ENCODE peak calls at places on chromosomes 2 and 18, in six cellular contexts. W is coronary artery, G is ascending aorta, Z is substantia nigra, C is heart left ventricle, Q is small intestine. X is an unnamed sample.

GRCh38 chr2:3605013-3605961 is 10.4 kb downstream of the COLEC11 start:
- DNase-seq in W (peak), G (no peak), Z (no peak), C (no peak), Q (peak), X (peak)

GRCh38 chr2:108288534-108289106 is at the start of gene SULT1C2:
- DNase-seq in W (no peak), G (no peak), Z (no peak), C (no peak), Q (peak), X (no peak)

GRCh38 chr2:158969162-158969716 is 799 bp downstream of the TANC1 start:
- DNase-seq in W (no peak), G (no peak), Z (no peak), C (no peak), Q (peak), X (no peak)

GRCh38 chr2:128420776-128421175 is 102.1 kb upstream of the HS6ST1 start:
- DNase-seq in W (peak), G (peak), Z (no peak), C (peak), Q (no peak), X (no peak)

GRCh38 chr2:439540-440465 is 151.9 kb upstream of the ALKAL2 start:
- DNase-seq in W (no peak), G (no peak), Z (no peak), C (no peak), Q (peak), X (no peak)

GRCh38 chr18:49520661-49521145 is 33.7 kb upstream of the C18orf32 start:
- DNase-seq in W (no peak), G (peak), Z (no peak), C (no peak), Q (no peak), X (no peak)

GRCh38 chr2:188773075-188773474 is 201.1 kb upstream of the COL3A1 start:
- DNase-seq in W (no peak), G (no peak), Z (no peak), C (no peak), Q (no peak), X (no peak)

GRCh38 chr2:28185881-28186280 is 206.8 kb upstream of the FOSL2 start:
- DNase-seq in W (no peak), G (no peak), Z (no peak), C (no peak), Q (no peak), X (no peak)

GRCh38 chr2:203579131-203579643 is 44.1 kb upstream of the RAPH1 start:
- DNase-seq in W (no peak), G (peak), Z (no peak), C (no peak), Q (peak), X (no peak)

GRCh38 chr2:234494361-234495075 is 2.4 kb downstream of the ARL4C start:
- DNase-seq in W (no peak), G (no peak), Z (no peak), C (no peak), Q (no peak), X (no peak)

GRCh38 chr2:198314559-198315153 is 510.3 kb downstream of the PLCL1 start:
- DNase-seq in W (no peak), G (no peak), Z (no peak), C (no peak), Q (peak), X (no peak)

GRCh38 chr2:240143801-240144648 is 3.6 kb upstream of the OTOS start:
- DNase-seq in W (no peak), G (peak), Z (peak), C (peak), Q (peak), X (peak)

GRCh38 chr2:11532434-11533055 is 1.3 kb upstream of the GREB1 start:
- DNase-seq in W (no peak), G (no peak), Z (no peak), C (no peak), Q (no peak), X (no peak)

GRCh38 chr18:35155403-35156117 is 85.3 kb upstream of the ZNF397 start:
- DNase-seq in W (no peak), G (no peak), Z (no peak), C (no peak), Q (no peak), X (no peak)

GRCh38 chr2:199309411-199309810 is 148.3 kb downstream of the SATB2 start:
- DNase-seq in W (no peak), G (no peak), Z (no peak), C (no peak), Q (no peak), X (no peak)

GRCh38 chr2:60530228-60530627 is 23.2 kb downstream of the BCL11A start:
- DNase-seq in W (no peak), G (no peak), Z (no peak), C (no peak), Q (peak), X (no peak)

GRCh38 chr2:3633982-3634630 is 23.9 kb upstream of the ALLC start:
- DNase-seq in W (peak), G (peak), Z (no peak), C (no peak), Q (no peak), X (no peak)

GRCh38 chr2:180980185-180980942 is at the start of gene UBE2E3:
- DNase-seq in W (peak), G (peak), Z (peak), C (peak), Q (peak), X (peak)

GRCh38 chr2:236535024-236535423 is 34.6 kb upstream of the ACKR3 start:
- DNase-seq in W (no peak), G (no peak), Z (no peak), C (no peak), Q (no peak), X (no peak)

GRCh38 chr18:36905560-36905959 is 76.6 kb downstream of the KIAA1328 start:
- DNase-seq in W (no peak), G (no peak), Z (no peak), C (no peak), Q (no peak), X (no peak)

GRCh38 chr2:33312389-33312788 is 164.1 kb upstream of the RASGRP3 start:
- DNase-seq in W (no peak), G (no peak), Z (no peak), C (no peak), Q (no peak), X (no peak)

DNA sequence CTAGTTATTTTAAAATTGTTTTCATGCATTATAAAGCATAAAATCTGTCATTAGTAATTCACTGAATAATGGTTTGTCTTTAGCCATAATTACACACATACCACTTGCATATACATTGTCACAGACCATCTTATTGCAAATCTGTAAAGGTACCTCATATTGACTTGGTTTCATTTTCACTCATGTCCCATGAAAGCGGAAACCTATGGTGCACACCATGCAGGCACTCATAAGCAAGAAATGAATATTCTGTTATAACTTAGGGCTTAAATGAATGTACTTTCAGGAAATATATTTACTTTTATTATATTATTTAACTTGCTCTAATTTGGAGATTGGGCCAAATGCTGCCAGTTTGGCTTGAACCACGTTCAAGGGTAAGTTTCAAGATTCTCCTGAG is 29.2 kb upstream of the STK17B start:
- DNase-seq in W (no peak), G (no peak), Z (no peak), C (no peak), Q (no peak), X (no peak)
- H3K27ac ChIP-seq in W (no peak), G (no peak), Z (no peak), C (no peak), Q (peak), X (no peak)

DNA sequence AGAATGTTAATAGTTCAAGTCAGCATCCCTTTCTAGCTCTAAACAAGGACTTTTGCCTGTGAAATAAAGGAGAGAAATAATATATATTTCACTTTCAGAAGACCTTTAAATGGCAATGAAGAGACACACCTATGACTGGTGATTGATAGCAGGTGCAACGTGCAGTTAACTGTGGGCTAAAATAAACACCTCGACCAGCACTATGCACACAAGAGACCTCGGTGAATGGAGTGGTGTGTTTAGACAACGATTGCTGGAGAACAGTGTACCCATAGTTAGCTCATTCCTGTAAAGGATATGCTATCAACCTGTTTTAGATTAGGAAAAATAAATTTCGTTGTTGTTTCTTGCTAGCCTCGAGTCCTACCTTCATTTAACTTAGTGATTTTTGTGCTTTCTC is 143.4 kb downstream of the NR4A2 start:
- DNase-seq in W (no peak), G (no peak), Z (no peak), C (no peak), Q (peak), X (no peak)
- H3K27ac ChIP-seq in W (no peak), G (no peak), Z (no peak), C (no peak), Q (no peak), X (no peak)

GRCh38 chr2:69307696-69308064 is 79.3 kb downstream of the GFPT1 start:
- DNase-seq in W (no peak), G (no peak), Z (no peak), C (no peak), Q (no peak), X (no peak)

GRCh38 chr2:69308338-69308737 is 78.7 kb downstream of the GFPT1 start:
- DNase-seq in W (no peak), G (no peak), Z (no peak), C (no peak), Q (no peak), X (no peak)

GRCh38 chr2:69305712-69306611 is 81.1 kb downstream of the GFPT1 start:
- DNase-seq in W (no peak), G (no peak), Z (no peak), C (peak), Q (no peak), X (no peak)

GRCh38 chr2:69306612-69306896 is 80.5 kb downstream of the GFPT1 start:
- DNase-seq in W (no peak), G (no peak), Z (no peak), C (no peak), Q (no peak), X (no peak)

GRCh38 chr2:69306897-69307695 is 79.9 kb downstream of the GFPT1 start:
- DNase-seq in W (peak), G (peak), Z (peak), C (peak), Q (peak), X (peak)
- H3K27ac ChIP-seq in W (peak), G (peak), Z (no peak), C (peak), Q (no peak), X (no peak)

GRCh38 chr2:230130668-230131364 is 62.1 kb upstream of the SLC16A14 start:
- DNase-seq in W (no peak), G (peak), Z (no peak), C (peak), Q (no peak), X (no peak)

GRCh38 chr2:230134496-230135073 is 65.9 kb upstream of the SLC16A14 start:
- DNase-seq in W (no peak), G (no peak), Z (no peak), C (no peak), Q (no peak), X (no peak)

GRCh38 chr2:230129343-230129742 is 60.6 kb upstream of the SLC16A14 start:
- DNase-seq in W (no peak), G (no peak), Z (no peak), C (no peak), Q (peak), X (no peak)

GRCh38 chr2:230128943-230129342 is 60.2 kb upstream of the SLC16A14 start:
- DNase-seq in W (no peak), G (no peak), Z (no peak), C (peak), Q (peak), X (no peak)

GRCh38 chr2:230131366-230131765 is 62.6 kb upstream of the SLC16A14 start:
- DNase-seq in W (no peak), G (no peak), Z (no peak), C (no peak), Q (no peak), X (no peak)
- H3K27ac ChIP-seq in W (peak), G (peak), Z (no peak), C (peak), Q (no peak), X (peak)

DNA sequence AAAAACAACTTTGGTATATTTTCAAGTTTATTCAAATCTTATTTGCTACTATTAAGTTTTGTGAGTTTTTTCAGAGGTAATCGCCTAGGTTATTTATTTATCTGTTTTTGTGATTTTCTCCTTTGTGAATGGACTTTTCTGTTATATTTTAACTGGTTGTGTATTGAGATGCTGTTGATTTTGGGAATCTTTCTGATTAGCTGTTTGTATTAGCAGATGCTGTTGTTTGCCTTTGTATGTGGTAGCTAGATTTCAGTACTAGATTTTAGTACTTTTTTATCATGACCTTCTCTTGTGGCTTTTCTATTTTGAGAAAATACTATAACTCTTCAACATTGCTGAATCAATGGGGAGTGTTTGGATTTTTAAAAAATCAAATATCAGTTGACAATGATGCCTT is 42.4 kb downstream of the TSHZ1 start:
- DNase-seq in W (no peak), G (no peak), Z (no peak), C (no peak), Q (no peak), X (no peak)
- H3K27ac ChIP-seq in W (no peak), G (no peak), Z (no peak), C (peak), Q (no peak), X (no peak)

GRCh38 chr2:74278694-74279093 is 64.5 kb downstream of the SLC4A5 start:
- DNase-seq in W (no peak), G (no peak), Z (no peak), C (no peak), Q (no peak), X (no peak)

GRCh38 chr2:74281576-74281975 is 61.6 kb downstream of the SLC4A5 start:
- DNase-seq in W (no peak), G (no peak), Z (no peak), C (no peak), Q (no peak), X (no peak)

GRCh38 chr2:74278176-74278575 is 65.0 kb downstream of the SLC4A5 start:
- DNase-seq in W (no peak), G (no peak), Z (no peak), C (no peak), Q (peak), X (no peak)

GRCh38 chr2:74286725-74287124 is 56.5 kb downstream of the SLC4A5 start:
- DNase-seq in W (no peak), G (no peak), Z (no peak), C (no peak), Q (no peak), X (no peak)

DNA sequence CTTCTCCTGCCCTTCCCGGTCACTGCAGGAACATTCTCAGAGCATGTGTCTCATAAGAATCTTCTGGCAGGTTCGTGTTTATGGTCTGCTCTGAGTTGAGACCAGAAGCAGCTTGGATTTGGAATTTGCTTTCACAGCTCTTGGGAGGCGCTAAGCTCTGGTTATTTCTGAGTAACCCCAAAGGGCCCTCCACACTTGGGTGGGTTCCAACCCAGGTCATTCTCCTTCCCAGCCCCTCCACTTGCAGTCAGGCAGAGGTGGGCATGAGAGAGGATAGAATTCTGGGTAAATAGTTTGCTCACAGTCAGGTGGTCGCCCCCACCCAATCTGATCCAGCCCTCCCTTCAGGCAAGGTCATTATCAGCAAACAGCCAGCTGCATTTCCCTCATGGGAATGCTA is 62.1 kb downstream of the SLC4A5 start:
- DNase-seq in W (no peak), G (no peak), Z (no peak), C (no peak), Q (no peak), X (no peak)
- H3K27ac ChIP-seq in W (no peak), G (no peak), Z (no peak), C (no peak), Q (no peak), X (no peak)

GRCh38 chr2:5913729-5914390 is 221.7 kb downstream of the SOX11 start:
- DNase-seq in W (no peak), G (no peak), Z (no peak), C (no peak), Q (no peak), X (no peak)
- H3K27ac ChIP-seq in W (no peak), G (no peak), Z (no peak), C (peak), Q (no peak), X (no peak)

GRCh38 chr2:118325556-118325955 is 237.3 kb downstream of the INSIG2 start:
- DNase-seq in W (no peak), G (no peak), Z (no peak), C (no peak), Q (no peak), X (no peak)
- H3K27ac ChIP-seq in W (no peak), G (no peak), Z (no peak), C (no peak), Q (no peak), X (no peak)

X was measured in caudate nucleus.